ENCODE peak calls at places on chromosomes 3 and 15, in ten cellular contexts. I, V, O, W, G, Y, P, Z, H and D are unnamed samples.

GRCh38 chr3:149872589-149872988 is 59.6 kb downstream of the RNF13 start:
- DNase-seq in I (no peak), V (no peak), O (no peak), W (no peak), G (no peak), Y (no peak), P (no peak), Z (no peak), H (no peak), D (no peak)

GRCh38 chr15:63197626-63198025 is 8.2 kb downstream of the RAB8B start:
- DNase-seq in I (no peak), V (no peak), O (no peak), W (no peak), G (no peak), Y (no peak), P (no peak), Z (no peak), H (no peak), D (no peak)

GRCh38 chr15:98625614-98626013 is 22.7 kb upstream of the IGF1R start:
- DNase-seq in I (no peak), V (no peak), O (no peak), W (no peak), G (no peak), Y (no peak), P (no peak), Z (no peak), H (no peak), D (no peak)

GRCh38 chr15:67731112-67731761 is 94.1 kb upstream of the SKOR1 start:
- DNase-seq in I (no peak), V (no peak), O (no peak), W (no peak), G (no peak), Y (no peak), P (no peak), Z (no peak), H (no peak), D (no peak)

GRCh38 chr3:59186735-59187134 is 136.9 kb upstream of the CFAP20DC start:
- DNase-seq in I (no peak), V (no peak), O (no peak), W (no peak), G (no peak), Y (no peak), P (no peak), Z (no peak), H (no peak), D (no peak)

GRCh38 chr3:184040010-184040409 is 8.5 kb downstream of the HTR3D start:
- DNase-seq in I (no peak), V (peak), O (peak), W (no peak), G (peak), Y (no peak), P (peak), Z (no peak), H (peak), D (no peak)

GRCh38 chr15:85598203-85598602 is 196.5 kb downstream of the KLHL25 start:
- DNase-seq in I (no peak), V (no peak), O (no peak), W (no peak), G (no peak), Y (no peak), P (no peak), Z (no peak), H (no peak), D (no peak)

GRCh38 chr15:54576303-54576935 is 598.2 kb downstream of the UNC13C start:
- DNase-seq in I (no peak), V (no peak), O (no peak), W (no peak), G (no peak), Y (no peak), P (no peak), Z (no peak), H (no peak), D (no peak)

GRCh38 chr3:174126990-174127758 is 729.6 kb downstream of the NLGN1 start:
- DNase-seq in I (no peak), V (no peak), O (no peak), W (no peak), G (no peak), Y (no peak), P (no peak), Z (no peak), H (no peak), D (no peak)

GRCh38 chr15:97968380-97968779 is 7.9 kb downstream of the ARRDC4 start:
- DNase-seq in I (no peak), V (peak), O (no peak), W (no peak), G (no peak), Y (no peak), P (no peak), Z (no peak), H (peak), D (no peak)

GRCh38 chr15:72782274-72782992 is 1.1 kb downstream of the ADPGK start:
- DNase-seq in I (no peak), V (no peak), O (no peak), W (no peak), G (no peak), Y (no peak), P (no peak), Z (no peak), H (peak), D (no peak)

GRCh38 chr3:187551419-187551818 is 118.8 kb downstream of the SST start:
- DNase-seq in I (no peak), V (no peak), O (no peak), W (no peak), G (no peak), Y (no peak), P (no peak), Z (no peak), H (peak), D (no peak)

GRCh38 chr15:39786444-39787056 is 3.9 kb upstream of the FSIP1 start:
- DNase-seq in I (no peak), V (no peak), O (peak), W (no peak), G (peak), Y (no peak), P (peak), Z (no peak), H (peak), D (no peak)

GRCh38 chr3:61417352-61417751 is 144.0 kb upstream of the PTPRG start:
- DNase-seq in I (no peak), V (peak), O (no peak), W (no peak), G (no peak), Y (no peak), P (no peak), Z (no peak), H (peak), D (no peak)

GRCh38 chr3:38998086-38998485 is 53.7 kb downstream of the SCN11A start:
- DNase-seq in I (no peak), V (no peak), O (no peak), W (no peak), G (no peak), Y (no peak), P (no peak), Z (no peak), H (no peak), D (no peak)

GRCh38 chr3:120637836-120638559 is 41.9 kb downstream of the NDUFB4 start:
- DNase-seq in I (no peak), V (no peak), O (no peak), W (no peak), G (peak), Y (no peak), P (no peak), Z (no peak), H (no peak), D (no peak)

GRCh38 chr3:102790742-102791141 is 355.9 kb downstream of the ZPLD1 start:
- DNase-seq in I (no peak), V (no peak), O (no peak), W (no peak), G (peak), Y (no peak), P (no peak), Z (no peak), H (peak), D (no peak)

GRCh38 chr3:52521488-52521824 is 12.2 kb downstream of the NT5DC2 start:
- DNase-seq in I (no peak), V (no peak), O (no peak), W (no peak), G (no peak), Y (no peak), P (no peak), Z (no peak), H (no peak), D (no peak)

GRCh38 chr3:15428539-15428938 is 1.1 kb downstream of the EAF1 start:
- DNase-seq in I (no peak), V (peak), O (no peak), W (no peak), G (peak), Y (peak), P (no peak), Z (no peak), H (peak), D (no peak)

GRCh38 chr3:169945313-169945712 is 21.3 kb upstream of the SEC62 start:
- DNase-seq in I (no peak), V (peak), O (peak), W (no peak), G (no peak), Y (peak), P (no peak), Z (no peak), H (no peak), D (no peak)

GRCh38 chr3:99866167-99866810 is 48.6 kb downstream of the CMSS1 start:
- DNase-seq in I (no peak), V (peak), O (no peak), W (no peak), G (peak), Y (no peak), P (no peak), Z (no peak), H (peak), D (no peak)

GRCh38 chr3:130508970-130509369 is 8.0 kb upstream of the COL6A6 start:
- DNase-seq in I (no peak), V (no peak), O (no peak), W (peak), G (no peak), Y (no peak), P (no peak), Z (no peak), H (peak), D (no peak)

GRCh38 chr3:158160958-158161357 is 51.1 kb downstream of the RSRC1 start:
- DNase-seq in I (no peak), V (peak), O (no peak), W (no peak), G (peak), Y (no peak), P (no peak), Z (no peak), H (peak), D (no peak)

GRCh38 chr3:178152010-178152409 is 384.2 kb upstream of the KCNMB2 start:
- DNase-seq in I (no peak), V (no peak), O (no peak), W (no peak), G (no peak), Y (no peak), P (no peak), Z (no peak), H (no peak), D (no peak)

GRCh38 chr3:56125358-56126005 is 342.8 kb downstream of the ERC2 start:
- DNase-seq in I (no peak), V (peak), O (peak), W (peak), G (peak), Y (no peak), P (no peak), Z (no peak), H (peak), D (no peak)

GRCh38 chr3:181564222-181564621 is 147.5 kb upstream of the SOX2 start:
- DNase-seq in I (no peak), V (no peak), O (no peak), W (no peak), G (no peak), Y (no peak), P (no peak), Z (no peak), H (no peak), D (no peak)

GRCh38 chr15:77506311-77507150 is 85.8 kb downstream of the HMG20A start:
- DNase-seq in I (no peak), V (no peak), O (no peak), W (peak), G (no peak), Y (no peak), P (peak), Z (peak), H (no peak), D (no peak)

GRCh38 chr3:184361932-184362667 is 590 bp downstream of the POLR2H start:
- DNase-seq in I (no peak), V (peak), O (peak), W (no peak), G (peak), Y (peak), P (peak), Z (no peak), H (peak), D (peak)

GRCh38 chr3:123346726-123347125 is 102.2 kb downstream of the ADCY5 start:
- DNase-seq in I (no peak), V (no peak), O (peak), W (no peak), G (no peak), Y (no peak), P (no peak), Z (no peak), H (no peak), D (no peak)